ENCODE peak calls at places on chromosomes 6 and 20, in eight cellular contexts. L is KG1, M is mucosa of gallbladder, W is DMS153, Z is D341Med, B is RWPE1, X is WERI-Rb-1, Y is AG04450. G is an unnamed sample.
A peak's percentile ranks its signal among the peaks of the same experiment; 100 is the strongest.

GRCh38 chr6:117076076-117076475 is 189.3 kb upstream of the VGLL2 start:
- DNase-seq in L (no peak), M (no peak), W (no peak), Z (no peak), B (no peak), X (no peak), Y (no peak), G (no peak)

GRCh38 chr6:139373928-139374356 is 506 bp downstream of the CITED2 start:
- DNase-seq in L (no peak), M (no peak), W (no peak), Z (no peak), B (no peak), X (no peak), Y (no peak), G (no peak)

GRCh38 chr6:126374372-126374771 is 34.5 kb downstream of the CENPW start:
- DNase-seq in L (no peak), M (no peak), W (no peak), Z (no peak), B (no peak), X (no peak), Y (no peak), G (no peak)

GRCh38 chr6:79544939-79545450 is 7.8 kb upstream of the LCA5 start:
- DNase-seq in L (no peak), M (peak; percentile 70), W (peak; percentile 96), Z (peak; percentile 86), B (peak; percentile 98), X (peak; percentile 94), Y (peak; percentile 94), G (peak; percentile 84)

GRCh38 chr6:11900662-11901598 is 111.2 kb upstream of the HIVEP1 start:
- DNase-seq in L (no peak), M (no peak), W (no peak), Z (no peak), B (no peak), X (no peak), Y (no peak), G (no peak)

GRCh38 chr20:20375862-20376261 is 8.0 kb downstream of the INSM1 start:
- DNase-seq in L (no peak), M (no peak), W (peak; percentile 90), Z (no peak), B (no peak), X (no peak), Y (no peak), G (no peak)

GRCh38 chr6:138597336-138597735 is 98.0 kb upstream of the NHSL1 start:
- DNase-seq in L (no peak), M (no peak), W (no peak), Z (no peak), B (no peak), X (no peak), Y (no peak), G (no peak)

GRCh38 chr6:35474978-35475570 is 6.9 kb downstream of the RPL10A start:
- DNase-seq in L (no peak), M (no peak), W (no peak), Z (peak; percentile 41), B (no peak), X (no peak), Y (no peak), G (no peak)

GRCh38 chr20:13221673-13222318 is 722 bp downstream of the ISM1 start:
- DNase-seq in L (peak; percentile 18), M (peak; percentile 37), W (peak; percentile 38), Z (peak; percentile 85), B (peak; percentile 61), X (peak; percentile 61), Y (no peak), G (peak; percentile 72)

GRCh38 chr6:53066059-53066406 is 829 bp downstream of the FBXO9 start:
- DNase-seq in L (no peak), M (peak; percentile 22), W (no peak), Z (peak; percentile 59), B (peak; percentile 40), X (peak; percentile 69), Y (no peak), G (no peak)

GRCh38 chr6:82251942-82252341 is 4.4 kb upstream of the IBTK start:
- DNase-seq in L (peak; percentile 27), M (no peak), W (no peak), Z (no peak), B (peak; percentile 50), X (no peak), Y (no peak), G (no peak)

GRCh38 chr20:34271961-34272360 is 30.7 kb downstream of the ASIP start:
- DNase-seq in L (no peak), M (no peak), W (no peak), Z (no peak), B (peak; percentile 42), X (no peak), Y (no peak), G (no peak)

GRCh38 chr6:85461806-85462185 is 11.9 kb downstream of the NT5E start:
- DNase-seq in L (no peak), M (no peak), W (no peak), Z (no peak), B (no peak), X (no peak), Y (no peak), G (no peak)

GRCh38 chr6:112563368-112563767 is 216.2 kb downstream of the RFPL4B start:
- DNase-seq in L (no peak), M (no peak), W (no peak), Z (no peak), B (peak; percentile 14), X (no peak), Y (no peak), G (peak; percentile 24)

GRCh38 chr6:125154184-125155135 is 887 bp downstream of the TPD52L1 start:
- DNase-seq in L (no peak), M (peak; percentile 42), W (no peak), Z (peak; percentile 45), B (peak; percentile 76), X (no peak), Y (no peak), G (peak; percentile 21)

GRCh38 chr6:135261872-135262725 is 81.0 kb downstream of the MYB start:
- DNase-seq in L (no peak), M (no peak), W (no peak), Z (no peak), B (no peak), X (no peak), Y (no peak), G (no peak)

GRCh38 chr20:59568509-59569024 is 35.8 kb upstream of the PHACTR3 start:
- DNase-seq in L (no peak), M (no peak), W (no peak), Z (no peak), B (no peak), X (no peak), Y (no peak), G (no peak)

GRCh38 chr6:90790696-90791095 is 203.8 kb upstream of the MAP3K7 start:
- DNase-seq in L (no peak), M (no peak), W (no peak), Z (no peak), B (peak; percentile 4), X (no peak), Y (peak; percentile 33), G (no peak)

GRCh38 chr6:74277749-74278148 is 581.7 kb downstream of the CD109 start:
- DNase-seq in L (no peak), M (no peak), W (peak; percentile 93), Z (no peak), B (no peak), X (no peak), Y (no peak), G (peak; percentile 8)

GRCh38 chr20:6104493-6105188 is 18.2 kb downstream of the FERMT1 start:
- DNase-seq in L (no peak), M (no peak), W (no peak), Z (no peak), B (no peak), X (no peak), Y (no peak), G (no peak)

GRCh38 chr6:143248359-143248758 is 187.7 kb downstream of the AIG1 start:
- DNase-seq in L (no peak), M (no peak), W (no peak), Z (no peak), B (no peak), X (no peak), Y (no peak), G (no peak)

GRCh38 chr20:49385471-49385870 is 97.0 kb downstream of the KCNB1 start:
- DNase-seq in L (no peak), M (no peak), W (peak; percentile 57), Z (peak; percentile 59), B (peak; percentile 61), X (no peak), Y (no peak), G (no peak)

GRCh38 chr6:36383608-36384007 is 3.9 kb downstream of the ETV7 start:
- DNase-seq in L (no peak), M (no peak), W (no peak), Z (no peak), B (peak; percentile 58), X (no peak), Y (no peak), G (no peak)

GRCh38 chr6:80523531-80523970 is 417.1 kb downstream of the BCKDHB start:
- DNase-seq in L (no peak), M (no peak), W (peak; percentile 97), Z (no peak), B (no peak), X (peak; percentile 16), Y (no peak), G (peak; percentile 26)

GRCh38 chr6:147418523-147418922 is 90.0 kb upstream of the SAMD5 start:
- DNase-seq in L (no peak), M (no peak), W (no peak), Z (no peak), B (no peak), X (no peak), Y (no peak), G (no peak)

GRCh38 chr6:127118505-127119360 is at the start of gene RSPO3:
- DNase-seq in L (no peak), M (no peak), W (no peak), Z (peak; percentile 69), B (no peak), X (peak; percentile 20), Y (no peak), G (peak; percentile 44)

GRCh38 chr6:105482956-105483355 is 80.1 kb upstream of the PREP start:
- DNase-seq in L (no peak), M (no peak), W (no peak), Z (no peak), B (no peak), X (peak; percentile 54), Y (no peak), G (no peak)

GRCh38 chr6:44176935-44177509 is 18.4 kb downstream of the CAPN11 start:
- DNase-seq in L (no peak), M (no peak), W (no peak), Z (peak; percentile 21), B (no peak), X (no peak), Y (no peak), G (no peak)

GRCh38 chr6:152160346-152160745 is 352.9 kb downstream of the ESR1 start:
- DNase-seq in L (no peak), M (no peak), W (no peak), Z (no peak), B (no peak), X (no peak), Y (no peak), G (no peak)

GRCh38 chr6:47655719-47656595 is 42.4 kb upstream of the ADGRF4 start:
- DNase-seq in L (no peak), M (peak; percentile 48), W (peak; percentile 18), Z (no peak), B (peak; percentile 64), X (peak; percentile 43), Y (no peak), G (peak; percentile 17)

GRCh38 chr20:2398453-2398852 is 17.8 kb downstream of the TGM6 start:
- DNase-seq in L (no peak), M (no peak), W (no peak), Z (no peak), B (no peak), X (no peak), Y (no peak), G (no peak)

GRCh38 chr20:37193821-37194220 is 14.5 kb upstream of the MROH8 start:
- DNase-seq in L (no peak), M (no peak), W (no peak), Z (no peak), B (no peak), X (no peak), Y (no peak), G (no peak)

GRCh38 chr6:26027491-26028211 is 59.6 kb upstream of the HFE start:
- DNase-seq in L (no peak), M (no peak), W (no peak), Z (no peak), B (no peak), X (peak; percentile 42), Y (no peak), G (no peak)

GRCh38 chr6:48835421-48835958 is 627.6 kb downstream of the MMUT start:
- DNase-seq in L (no peak), M (no peak), W (no peak), Z (no peak), B (no peak), X (no peak), Y (no peak), G (no peak)

G was measured in neuronal stem cell.